ENCODE peak calls at places on chromosomes 2 and 18, in seven cellular contexts. One of them, this sample, is unnamed.

GRCh38 chr2:69779258-69779989 is 37.5 kb downstream of the ANXA4 start:
- DNase-seq in H1: no peak
- DNase-seq in HepG2: peak; percentile 31
- DNase-seq in SK-N-SH: no peak
- DNase-seq in GM12878: no peak
- DNase-seq in K562: peak; percentile 54
- DNase-seq in HCT116: peak; percentile 76
- DNase-seq in this sample: no peak

GRCh38 chr2:205463626-205464025 is 218.7 kb upstream of the NRP2 start:
- DNase-seq in GM12878: no peak
- DNase-seq in SK-N-SH: no peak
- DNase-seq in K562: no peak
- DNase-seq in HCT116: no peak
- DNase-seq in HepG2: no peak
- DNase-seq in H1: no peak
- DNase-seq in this sample: no peak

GRCh38 chr2:75068546-75068945 is 110.1 kb downstream of the POLE4 start:
- DNase-seq in HepG2: peak; percentile 18
- DNase-seq in K562: no peak
- DNase-seq in HCT116: no peak
- DNase-seq in SK-N-SH: no peak
- DNase-seq in H1: no peak
- DNase-seq in GM12878: no peak
- DNase-seq in this sample: no peak

GRCh38 chr18:40066368-40066767 is 1888.7 kb upstream of the PIK3C3 start:
- DNase-seq in HCT116: no peak
- DNase-seq in HepG2: no peak
- DNase-seq in H1: no peak
- DNase-seq in K562: no peak
- DNase-seq in SK-N-SH: no peak
- DNase-seq in GM12878: no peak
- DNase-seq in this sample: no peak

GRCh38 chr2:45643095-45643494 is 8.4 kb upstream of the PRKCE start:
- DNase-seq in HCT116: no peak
- DNase-seq in SK-N-SH: no peak
- DNase-seq in GM12878: no peak
- DNase-seq in HepG2: no peak
- DNase-seq in K562: no peak
- DNase-seq in H1: no peak
- DNase-seq in this sample: no peak

GRCh38 chr2:2448178-2448577 is 117.1 kb upstream of the MYT1L start:
- DNase-seq in HCT116: no peak
- DNase-seq in K562: no peak
- DNase-seq in SK-N-SH: no peak
- DNase-seq in H1: no peak
- DNase-seq in HepG2: no peak
- DNase-seq in GM12878: no peak
- DNase-seq in this sample: no peak

GRCh38 chr2:133660511-133660910 is 92.2 kb upstream of the NCKAP5 start:
- DNase-seq in SK-N-SH: no peak
- DNase-seq in HCT116: no peak
- DNase-seq in H1: no peak
- DNase-seq in HepG2: no peak
- DNase-seq in GM12878: no peak
- DNase-seq in K562: no peak
- DNase-seq in this sample: no peak

GRCh38 chr2:53422979-53423378 is 344.6 kb upstream of the CHAC2 start:
- DNase-seq in HCT116: peak; percentile 44
- DNase-seq in HepG2: peak; percentile 50
- DNase-seq in K562: peak; percentile 26
- DNase-seq in GM12878: no peak
- DNase-seq in H1: peak; percentile 27
- DNase-seq in SK-N-SH: peak; percentile 8
- DNase-seq in this sample: peak; percentile 12

GRCh38 chr2:16908671-16909070 is 243.0 kb upstream of the CYRIA start:
- DNase-seq in HepG2: no peak
- DNase-seq in GM12878: no peak
- DNase-seq in K562: no peak
- DNase-seq in H1: no peak
- DNase-seq in HCT116: no peak
- DNase-seq in SK-N-SH: no peak
- DNase-seq in this sample: no peak

GRCh38 chr2:104734937-104735586 is 118.9 kb upstream of the POU3F3 start:
- DNase-seq in H1: no peak
- DNase-seq in K562: no peak
- DNase-seq in SK-N-SH: no peak
- DNase-seq in HepG2: no peak
- DNase-seq in HCT116: no peak
- DNase-seq in GM12878: no peak
- DNase-seq in this sample: no peak

GRCh38 chr2:179769323-179769722 is 92.1 kb downstream of the ZNF385B start:
- DNase-seq in H1: no peak
- DNase-seq in HepG2: no peak
- DNase-seq in K562: no peak
- DNase-seq in HCT116: no peak
- DNase-seq in SK-N-SH: no peak
- DNase-seq in GM12878: no peak
- DNase-seq in this sample: no peak

GRCh38 chr18:74526478-74526877 is 7.8 kb upstream of the CNDP1 start:
- DNase-seq in HepG2: no peak
- DNase-seq in H1: no peak
- DNase-seq in K562: no peak
- DNase-seq in HCT116: no peak
- DNase-seq in SK-N-SH: no peak
- DNase-seq in GM12878: no peak
- DNase-seq in this sample: peak; percentile 15

GRCh38 chr2:207619764-207620203 is 5.4 kb downstream of the METTL21A start:
- DNase-seq in GM12878: no peak
- DNase-seq in K562: no peak
- DNase-seq in H1: no peak
- DNase-seq in HCT116: no peak
- DNase-seq in SK-N-SH: no peak
- DNase-seq in HepG2: peak; percentile 89
- DNase-seq in this sample: no peak

GRCh38 chr2:64283641-64284371 is 139.6 kb upstream of the PELI1 start:
- DNase-seq in SK-N-SH: no peak
- DNase-seq in HCT116: no peak
- DNase-seq in HepG2: no peak
- DNase-seq in GM12878: peak; percentile 53
- DNase-seq in K562: no peak
- DNase-seq in H1: no peak
- DNase-seq in this sample: no peak

GRCh38 chr2:175153-175786 is 88.6 kb downstream of the SH3YL1 start:
- DNase-seq in HCT116: no peak
- DNase-seq in HepG2: peak; percentile 52
- DNase-seq in K562: no peak
- DNase-seq in GM12878: no peak
- DNase-seq in H1: no peak
- DNase-seq in SK-N-SH: no peak
- DNase-seq in this sample: no peak

GRCh38 chr2:176911-177310 is 86.9 kb downstream of the SH3YL1 start:
- DNase-seq in H1: no peak
- DNase-seq in HCT116: no peak
- DNase-seq in K562: no peak
- DNase-seq in SK-N-SH: no peak
- DNase-seq in GM12878: no peak
- DNase-seq in HepG2: peak; percentile 77
- DNase-seq in this sample: no peak

GRCh38 chr2:179886-180285 is 83.9 kb downstream of the SH3YL1 start:
- DNase-seq in GM12878: no peak
- DNase-seq in HepG2: no peak
- DNase-seq in K562: no peak
- DNase-seq in SK-N-SH: no peak
- DNase-seq in HCT116: no peak
- DNase-seq in H1: no peak
- DNase-seq in this sample: no peak

GRCh38 chr2:177733-178132 is 86.1 kb downstream of the SH3YL1 start:
- DNase-seq in H1: no peak
- DNase-seq in K562: no peak
- DNase-seq in HepG2: no peak
- DNase-seq in HCT116: no peak
- DNase-seq in SK-N-SH: no peak
- DNase-seq in GM12878: no peak
- DNase-seq in this sample: no peak

GRCh38 chr2:175880-176800 is 87.7 kb downstream of the SH3YL1 start:
- DNase-seq in GM12878: no peak
- DNase-seq in K562: no peak
- DNase-seq in SK-N-SH: no peak
- DNase-seq in HepG2: peak; percentile 100
- DNase-seq in HCT116: no peak
- DNase-seq in H1: no peak
- DNase-seq in this sample: no peak
- TF ChIP-seq JUND in GM12878: no peak
- TF ChIP-seq JUND in K562: no peak
- TF ChIP-seq JUND in SK-N-SH: no peak
- TF ChIP-seq JUND in HepG2: peak; percentile 95
- TF ChIP-seq JUND in HCT116: no peak
- TF ChIP-seq JUND in H1: no peak
- TF ChIP-seq JUND in this sample: no peak

DNA sequence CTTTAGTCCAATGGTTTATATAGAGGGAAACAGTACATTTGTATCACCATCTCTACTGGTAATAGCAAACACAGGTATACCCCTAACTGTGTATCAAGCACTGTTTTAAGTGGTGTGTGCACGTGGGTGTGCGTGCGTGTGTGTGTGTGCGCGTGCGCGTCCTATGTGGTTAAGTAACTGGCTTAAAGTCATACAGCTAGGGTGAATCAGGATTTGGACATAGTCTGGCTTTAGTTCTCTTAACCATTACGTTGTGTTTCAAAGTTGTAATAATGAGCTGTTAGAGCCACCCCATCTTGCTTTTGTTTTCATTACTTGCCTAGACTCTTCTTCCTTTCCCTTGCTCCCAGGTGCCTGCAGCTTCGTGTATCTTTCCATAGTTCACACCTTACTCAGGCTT is 2.1 kb downstream of the HADHB start:
- DNase-seq in HCT116: no peak
- DNase-seq in HepG2: no peak
- DNase-seq in H1: no peak
- DNase-seq in SK-N-SH: no peak
- DNase-seq in K562: peak; percentile 71
- DNase-seq in GM12878: peak; percentile 21
- DNase-seq in this sample: no peak
- TF ChIP-seq JUND in HCT116: no peak
- TF ChIP-seq JUND in HepG2: no peak
- TF ChIP-seq JUND in H1: no peak
- TF ChIP-seq JUND in SK-N-SH: no peak
- TF ChIP-seq JUND in K562: no peak
- TF ChIP-seq JUND in GM12878: no peak
- TF ChIP-seq JUND in this sample: no peak

DNA sequence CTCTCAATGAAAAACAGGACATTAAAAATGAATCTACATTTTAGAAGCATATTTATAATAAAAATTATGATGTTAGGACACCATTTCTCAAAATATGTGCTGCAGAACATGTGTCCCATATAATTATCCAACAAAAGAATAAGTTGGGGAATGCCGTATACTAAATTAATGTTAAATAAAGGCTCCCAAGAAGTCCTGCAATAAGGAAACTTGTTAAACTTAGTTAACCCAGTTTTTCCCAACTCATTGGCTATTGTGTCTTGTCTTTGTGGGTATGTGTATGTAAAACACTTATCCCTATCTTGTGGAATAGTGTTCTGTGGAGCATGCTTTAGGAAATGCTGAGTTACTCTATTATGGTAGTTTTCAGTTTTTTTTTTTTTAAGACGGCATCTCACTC is 25.6 kb upstream of the GTF2A1L start:
- DNase-seq in H1: no peak
- DNase-seq in K562: no peak
- DNase-seq in HCT116: no peak
- DNase-seq in HepG2: no peak
- DNase-seq in SK-N-SH: no peak
- DNase-seq in GM12878: no peak
- DNase-seq in this sample: no peak
- TF ChIP-seq JUND in H1: no peak
- TF ChIP-seq JUND in K562: no peak
- TF ChIP-seq JUND in HCT116: no peak
- TF ChIP-seq JUND in HepG2: no peak
- TF ChIP-seq JUND in SK-N-SH: no peak
- TF ChIP-seq JUND in GM12878: no peak
- TF ChIP-seq JUND in this sample: no peak

GRCh38 chr2:73281244-73281643 is 3.0 kb downstream of the FBXO41 start:
- DNase-seq in SK-N-SH: no peak
- DNase-seq in GM12878: no peak
- DNase-seq in K562: no peak
- DNase-seq in H1: no peak
- DNase-seq in HCT116: no peak
- DNase-seq in HepG2: no peak
- DNase-seq in this sample: no peak

GRCh38 chr2:73285162-73285739 is 973 bp upstream of the FBXO41 start:
- DNase-seq in HepG2: no peak
- DNase-seq in GM12878: peak; percentile 49
- DNase-seq in H1: no peak
- DNase-seq in SK-N-SH: no peak
- DNase-seq in K562: peak; percentile 27
- DNase-seq in HCT116: no peak
- DNase-seq in this sample: no peak

GRCh38 chr2:73283545-73284295 is 558 bp downstream of the FBXO41 start:
- DNase-seq in GM12878: no peak
- DNase-seq in SK-N-SH: no peak
- DNase-seq in K562: peak; percentile 11
- DNase-seq in HepG2: no peak
- DNase-seq in HCT116: no peak
- DNase-seq in H1: no peak
- DNase-seq in this sample: no peak

GRCh38 chr2:73284296-73285161 is at the start of gene FBXO41:
- DNase-seq in K562: peak; percentile 82
- DNase-seq in GM12878: peak; percentile 47
- DNase-seq in SK-N-SH: peak; percentile 94
- DNase-seq in H1: peak; percentile 62
- DNase-seq in HepG2: peak; percentile 30
- DNase-seq in HCT116: no peak
- DNase-seq in this sample: no peak

GRCh38 chr2:73282924-73283544 is 1.2 kb downstream of the FBXO41 start:
- DNase-seq in HepG2: no peak
- DNase-seq in GM12878: no peak
- DNase-seq in SK-N-SH: no peak
- DNase-seq in K562: no peak
- DNase-seq in HCT116: no peak
- DNase-seq in H1: no peak
- DNase-seq in this sample: no peak
- TF ChIP-seq JUND in HepG2: no peak
- TF ChIP-seq JUND in GM12878: no peak
- TF ChIP-seq JUND in SK-N-SH: no peak
- TF ChIP-seq JUND in K562: no peak
- TF ChIP-seq JUND in HCT116: no peak
- TF ChIP-seq JUND in H1: no peak
- TF ChIP-seq JUND in this sample: no peak